ENCODE peak calls at places on chromosomes 11 and 22, in nine cellular contexts. M is HCT116, K is foreskin fibroblast, Y is OCI-LY7, Q is stomach, E is AG09309, V is fibroblast of mammary gland, Z is astrocyte of the spinal cord, P is right atrium auricular region. O is an unnamed sample.

GRCh38 chr11:119741369-119742262 is 12.6 kb upstream of the NECTIN1 start:
- DNase-seq in M (no peak), K (no peak), Y (peak), Q (peak), E (no peak), V (no peak), Z (no peak), P (no peak), O (peak)

GRCh38 chr11:26993965-26994446 is at the start of gene FIBIN:
- DNase-seq in M (no peak), K (no peak), Y (no peak), Q (no peak), E (no peak), V (peak), Z (peak), P (no peak), O (peak)

GRCh38 chr22:33793464-33793863 is 126.8 kb downstream of the LARGE1 start:
- DNase-seq in M (no peak), K (no peak), Y (no peak), Q (no peak), E (no peak), V (no peak), Z (no peak), P (no peak), O (no peak)

GRCh38 chr22:22235564-22235963 is 9.0 kb upstream of the VPREB1 start:
- DNase-seq in M (no peak), K (no peak), Y (peak), Q (no peak), E (no peak), V (peak), Z (no peak), P (no peak), O (peak)

GRCh38 chr11:105618343-105618955 is 8.6 kb downstream of the GRIA4 start:
- DNase-seq in M (no peak), K (no peak), Y (no peak), Q (no peak), E (no peak), V (no peak), Z (no peak), P (no peak), O (no peak)

GRCh38 chr22:48473202-48473601 is 1354.5 kb downstream of the BRD1 start:
- DNase-seq in M (no peak), K (no peak), Y (no peak), Q (no peak), E (no peak), V (no peak), Z (no peak), P (no peak), O (no peak)

GRCh38 chr22:29689872-29690213 is 30.0 kb upstream of the CABP7 start:
- DNase-seq in M (no peak), K (peak), Y (peak), Q (peak), E (no peak), V (peak), Z (peak), P (no peak), O (peak)

GRCh38 chr11:33449798-33450197 is 192.6 kb downstream of the HIPK3 start:
- DNase-seq in M (no peak), K (peak), Y (no peak), Q (no peak), E (no peak), V (no peak), Z (peak), P (no peak), O (peak)

GRCh38 chr11:2523821-2524391 is 79.1 kb downstream of the KCNQ1 start:
- DNase-seq in M (no peak), K (no peak), Y (no peak), Q (peak), E (no peak), V (no peak), Z (no peak), P (no peak), O (no peak)

GRCh38 chr22:50525104-50525958 is at the start of gene SCO2:
- DNase-seq in M (peak), K (peak), Y (peak), Q (peak), E (peak), V (peak), Z (peak), P (peak), O (peak)
- TF ChIP-seq CTCF in M (no peak), K (peak), Y (peak), Q (peak), E (peak), V (peak), Z (peak), P (peak), O (peak)

GRCh38 chr11:124864892-124865180 is 396 bp upstream of the ROBO3 start:
- DNase-seq in M (no peak), K (no peak), Y (no peak), Q (no peak), E (no peak), V (no peak), Z (no peak), P (no peak), O (no peak)
- H3K4me3 ChIP-seq in M (no peak), K (no peak), Y (no peak), Q (no peak), E (no peak), V (no peak), Z (no peak), P (no peak), O (no peak)

GRCh38 chr22:46296257-46297150 is at the start of gene GTSE1:
- DNase-seq in M (peak), K (peak), Y (peak), Q (peak), E (peak), V (peak), Z (peak), P (peak), O (peak)
- TF ChIP-seq CTCF in M (peak), K (no peak), Y (peak), Q (no peak), E (no peak), V (no peak), Z (no peak), P (no peak), O (no peak)

DNA sequence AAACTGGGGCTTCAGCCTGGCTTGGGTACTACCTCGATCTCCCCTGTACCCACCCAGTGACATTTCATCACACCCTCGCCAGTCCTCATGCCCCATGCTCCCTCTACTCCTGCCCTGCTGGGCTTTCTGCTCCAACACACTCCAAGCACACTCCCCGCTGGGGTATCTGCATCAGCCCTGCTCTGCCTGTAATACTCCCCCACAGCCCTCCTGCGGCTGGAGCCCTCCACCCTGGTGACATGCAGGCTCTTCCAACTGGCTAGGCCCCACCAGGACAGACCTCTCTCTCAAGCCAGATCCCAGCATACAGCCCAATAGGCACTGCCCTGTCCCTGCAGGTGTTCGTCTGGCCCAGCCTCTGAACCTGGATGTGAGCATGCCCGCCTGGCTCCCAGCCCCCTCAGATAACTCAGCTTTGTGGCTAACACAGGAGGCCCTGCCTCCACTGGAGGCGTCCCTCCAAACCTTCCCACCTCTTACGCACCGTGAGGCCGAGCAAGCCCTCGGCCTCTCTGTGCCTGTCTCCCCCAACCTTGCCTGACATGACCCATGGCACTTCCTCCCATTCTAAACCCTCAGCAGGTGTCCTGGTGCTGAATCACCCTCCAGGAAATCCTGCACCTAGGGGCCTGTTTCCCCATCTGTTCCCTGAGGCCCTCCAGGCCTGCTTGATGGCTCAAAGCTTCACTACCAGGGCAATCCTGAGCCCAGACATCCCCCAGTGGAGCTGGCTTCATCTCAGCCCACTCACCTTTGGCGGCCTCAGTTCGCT is 33.5 kb upstream of the TXNRD2 start:
- DNase-seq in M (no peak), K (no peak), Y (peak), Q (no peak), E (no peak), V (no peak), Z (no peak), P (no peak), O (peak)
- H3K4me3 ChIP-seq in M (no peak), K (no peak), Y (no peak), Q (no peak), E (no peak), V (no peak), Z (no peak), P (no peak), O (no peak)

GRCh38 chr22:31496735-31497146 is 405 bp downstream of the SFI1 start:
- DNase-seq in M (no peak), K (peak), Y (peak), Q (no peak), E (no peak), V (no peak), Z (peak), P (no peak), O (peak)

GRCh38 chr22:31492151-31492550 is 2.5 kb upstream of the EIF4ENIF1 start:
- DNase-seq in M (no peak), K (no peak), Y (no peak), Q (no peak), E (no peak), V (no peak), Z (no peak), P (no peak), O (no peak)

GRCh38 chr22:31497148-31497938 is 1.0 kb downstream of the SFI1 start:
- DNase-seq in M (no peak), K (no peak), Y (peak), Q (no peak), E (no peak), V (no peak), Z (no peak), P (no peak), O (no peak)

GRCh38 chr22:31495343-31495742 is 993 bp upstream of the SFI1 start:
- DNase-seq in M (no peak), K (no peak), Y (peak), Q (no peak), E (no peak), V (no peak), Z (no peak), P (no peak), O (no peak)

DNA sequence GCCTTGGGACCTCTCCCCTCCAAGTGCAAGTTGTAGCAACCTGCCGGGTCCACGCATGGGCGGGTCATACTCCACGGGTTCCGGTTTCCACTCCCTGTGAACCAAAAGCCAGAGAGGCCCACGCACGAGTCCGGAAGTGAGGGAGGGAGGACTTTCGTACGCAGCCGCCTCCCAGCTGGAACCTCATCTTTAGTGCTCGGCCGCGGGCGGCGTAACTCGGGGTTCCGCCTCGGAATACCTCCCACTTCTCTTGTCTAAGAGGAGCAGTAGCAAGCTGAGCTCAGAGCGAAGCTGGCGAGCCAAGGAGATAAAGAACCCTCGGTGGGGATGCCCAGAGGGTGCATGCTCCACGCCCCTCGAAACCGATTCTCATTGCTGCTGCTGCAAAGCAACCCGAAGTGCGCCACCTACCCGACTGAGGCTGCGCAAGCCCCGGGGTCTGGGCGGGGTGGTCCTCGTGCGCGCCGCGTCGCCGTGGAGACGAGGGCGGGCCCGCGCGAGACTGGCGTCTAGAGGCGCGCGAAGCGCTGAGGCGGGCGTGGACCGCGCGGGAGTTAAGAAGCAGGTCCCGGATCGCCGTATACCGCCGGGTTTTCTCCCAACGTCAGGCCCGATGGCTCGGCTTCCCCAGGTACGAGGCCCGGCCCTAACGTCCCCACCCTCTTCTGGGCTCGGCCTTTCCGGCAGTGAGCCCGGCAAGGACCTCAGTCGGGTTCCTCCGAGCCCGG is at the start of gene SFI1:
- DNase-seq in M (peak), K (peak), Y (peak), Q (peak), E (peak), V (peak), Z (peak), P (peak), O (peak)
- TF ChIP-seq CTCF in M (no peak), K (peak), Y (peak), Q (no peak), E (peak), V (peak), Z (peak), P (no peak), O (peak)

GRCh38 chr11:9092085-9092484 is 686 bp upstream of the SCUBE2 start:
- DNase-seq in M (no peak), K (no peak), Y (no peak), Q (no peak), E (no peak), V (no peak), Z (no peak), P (no peak), O (no peak)
- H3K4me3 ChIP-seq in M (no peak), K (peak), Y (no peak), Q (peak), E (peak), V (no peak), Z (no peak), P (no peak), O (no peak)

DNA sequence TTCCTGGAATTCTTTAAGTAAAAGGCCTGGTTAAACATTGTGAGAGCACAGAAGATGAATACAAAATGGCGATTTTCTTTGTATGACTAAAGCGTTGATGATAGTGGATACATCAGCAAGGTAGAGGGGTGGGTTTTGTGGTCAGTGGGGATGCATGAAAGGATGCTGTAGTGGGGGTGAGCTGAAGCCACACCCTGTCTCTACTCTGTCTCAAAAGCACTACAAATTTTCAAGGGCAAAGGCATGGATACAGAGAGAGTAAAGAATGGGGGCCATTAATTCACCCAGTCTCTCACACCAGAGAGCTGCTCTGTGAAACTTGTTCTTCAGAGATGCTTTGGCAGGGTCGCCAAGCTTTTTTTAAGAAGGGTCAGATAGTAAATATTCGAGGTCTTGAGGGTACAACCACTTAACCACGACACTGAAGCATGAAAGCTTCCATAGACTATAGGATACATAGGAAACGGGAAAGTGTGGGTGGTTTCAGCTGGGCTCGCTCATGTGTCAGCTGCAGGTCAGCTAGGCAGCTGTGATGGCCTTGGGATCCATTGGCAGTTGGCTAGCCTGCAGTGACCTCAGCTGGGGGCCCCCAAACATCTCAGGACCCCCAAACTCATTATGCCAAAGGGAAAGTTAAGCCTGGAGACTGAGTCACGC is 8.3 kb downstream of the TMEM138 start:
- DNase-seq in M (no peak), K (no peak), Y (no peak), Q (no peak), E (no peak), V (peak), Z (no peak), P (no peak), O (no peak)
- TF ChIP-seq CTCF in M (no peak), K (no peak), Y (no peak), Q (no peak), E (no peak), V (no peak), Z (no peak), P (no peak), O (no peak)